ENCODE peak calls at places on chromosomes 16 and 17, in four cellular contexts. E is substantia nigra, T is NCI-H1105, S is HEK293T. A is an unnamed sample.

GRCh38 chr16:2364638-2365210 is 24.2 kb upstream of the ABCA3 start:
- DNase-seq in E (no peak), T (no peak), S (peak; percentile 33), A (no peak)

GRCh38 chr17:44065668-44066203 is 735 bp downstream of the LSM12 start:
- DNase-seq in E (no peak), T (no peak), S (no peak), A (no peak)

GRCh38 chr16:56576585-56577299 is 11.9 kb downstream of the MT4 start:
- DNase-seq in E (peak; percentile 26), T (peak; percentile 48), S (peak; percentile 76), A (peak; percentile 40)

GRCh38 chr16:69893086-69893485 is 58.0 kb upstream of the CLEC18A start:
- DNase-seq in E (no peak), T (no peak), S (no peak), A (no peak)

GRCh38 chr16:67528222-67528869 is at the start of gene RIPOR1:
- DNase-seq in E (no peak), T (no peak), S (peak; percentile 67), A (peak; percentile 60)

GRCh38 chr16:19108409-19109287 is 5.1 kb upstream of the ITPRIPL2 start:
- DNase-seq in E (no peak), T (no peak), S (no peak), A (no peak)

GRCh38 chr16:23699100-23699499 is 13.9 kb downstream of the ERN2 start:
- DNase-seq in E (no peak), T (no peak), S (no peak), A (no peak)

GRCh38 chr17:37182786-37183185 is 193.0 kb upstream of the C17orf78 start:
- DNase-seq in E (no peak), T (no peak), S (no peak), A (no peak)

GRCh38 chr16:56848955-56849689 is 15.9 kb upstream of the SLC12A3 start:
- DNase-seq in E (no peak), T (no peak), S (no peak), A (no peak)

GRCh38 chr16:66832661-66833305 is 2.0 kb upstream of the NAE1 start:
- DNase-seq in E (no peak), T (no peak), S (peak; percentile 5), A (no peak)

GRCh38 chr17:58317421-58318064 is 11.1 kb downstream of the TSPOAP1 start:
- DNase-seq in E (no peak), T (no peak), S (peak; percentile 81), A (no peak)

GRCh38 chr16:30731411-30731810 is 16.8 kb upstream of the PHKG2 start:
- DNase-seq in E (no peak), T (no peak), S (no peak), A (no peak)